ENCODE peak calls at places on chromosomes 12 and 14, in five cellular contexts. E is H1, J is HepG2, Q is GM12878, N is WTC11. L is an unnamed sample.

GRCh38 chr14:96264850-96265249 is 8.8 kb downstream of the BDKRB1 start:
- DNase-seq in J (no peak), Q (no peak), N (peak; percentile 30), E (no peak), L (no peak)

GRCh38 chr12:3243376-3244084 is 166.4 kb downstream of the TSPAN9 start:
- DNase-seq in E (no peak), Q (no peak), J (no peak), N (no peak), L (no peak)

GRCh38 chr14:105843444-105844046 is 317.2 kb downstream of the TMEM121 start:
- DNase-seq in Q (no peak), N (no peak), E (no peak), J (no peak), L (no peak)

GRCh38 chr14:70856851-70857498 is 47.7 kb upstream of the MAP3K9 start:
- DNase-seq in E (no peak), Q (no peak), N (no peak), J (no peak), L (no peak)

GRCh38 chr14:67729072-67729561 is 27.4 kb downstream of the RDH12 start:
- DNase-seq in J (peak; percentile 28), E (peak; percentile 51), N (peak; percentile 79), Q (no peak), L (no peak)

GRCh38 chr14:74035556-74035955 is 16.4 kb downstream of the BBOF1 start:
- DNase-seq in Q (no peak), N (no peak), J (no peak), E (no peak), L (no peak)

GRCh38 chr14:88535149-88535548 is 19.7 kb downstream of the PTPN21 start:
- DNase-seq in E (no peak), N (no peak), Q (no peak), J (peak; percentile 75), L (peak; percentile 9)

GRCh38 chr12:131105736-131106356 is 152.1 kb downstream of the ADGRD1 start:
- DNase-seq in Q (no peak), E (no peak), J (no peak), N (peak; percentile 4), L (no peak)

GRCh38 chr12:9700606-9700956 is 31.1 kb downstream of the CLEC2D start:
- DNase-seq in E (no peak), J (no peak), N (no peak), Q (no peak), L (no peak)

GRCh38 chr14:55438066-55438683 is 2.2 kb downstream of the TBPL2 start:
- DNase-seq in N (no peak), Q (no peak), J (peak; percentile 55), E (no peak), L (peak; percentile 31)

GRCh38 chr12:69661386-69661785 is 37.7 kb downstream of the BEST3 start:
- DNase-seq in N (no peak), J (no peak), E (no peak), Q (no peak), L (no peak)

GRCh38 chr12:28563286-28563685 is 373.0 kb downstream of the CCDC91 start:
- DNase-seq in E (no peak), N (no peak), J (no peak), Q (no peak), L (no peak)

GRCh38 chr14:71908141-71908540 is 24.1 kb upstream of the RGS6 start:
- DNase-seq in J (no peak), Q (no peak), N (no peak), E (no peak), L (no peak)

GRCh38 chr14:68426661-68427549 is 366.0 kb downstream of the ZFP36L1 start:
- DNase-seq in N (no peak), J (no peak), E (no peak), Q (no peak), L (no peak)

GRCh38 chr12:127770123-127770522 is 496.8 kb upstream of the TMEM132C start:
- DNase-seq in E (no peak), N (no peak), Q (no peak), J (no peak), L (no peak)

GRCh38 chr12:131963381-131963780 is 13.6 kb downstream of the EP400 start:
- DNase-seq in Q (no peak), E (no peak), J (no peak), N (no peak), L (no peak)

GRCh38 chr14:63269561-63270225 is 49.0 kb downstream of the GPHB5 start:
- DNase-seq in J (no peak), E (no peak), N (no peak), Q (no peak), L (no peak)
- TF ChIP-seq ATF2 in J (no peak), E (no peak), N (no peak), Q (no peak), L (no peak)

GRCh38 chr12:56103066-56103711 is 1.2 kb upstream of the PA2G4 start:
- DNase-seq in E (no peak), Q (no peak), J (no peak), N (no peak), L (peak; percentile 6)

GRCh38 chr12:56104109-56104814 is at the start of gene PA2G4:
- DNase-seq in J (peak; percentile 97), Q (peak; percentile 97), E (peak; percentile 99), N (peak; percentile 98), L (peak; percentile 90)

GRCh38 chr12:56105503-56105902 is 1.1 kb downstream of the PA2G4 start:
- DNase-seq in N (no peak), E (no peak), J (no peak), Q (no peak), L (no peak)

GRCh38 chr12:56103823-56104108 is 593 bp upstream of the PA2G4 start:
- DNase-seq in Q (no peak), E (no peak), N (no peak), J (peak; percentile 24), L (no peak)

DNA sequence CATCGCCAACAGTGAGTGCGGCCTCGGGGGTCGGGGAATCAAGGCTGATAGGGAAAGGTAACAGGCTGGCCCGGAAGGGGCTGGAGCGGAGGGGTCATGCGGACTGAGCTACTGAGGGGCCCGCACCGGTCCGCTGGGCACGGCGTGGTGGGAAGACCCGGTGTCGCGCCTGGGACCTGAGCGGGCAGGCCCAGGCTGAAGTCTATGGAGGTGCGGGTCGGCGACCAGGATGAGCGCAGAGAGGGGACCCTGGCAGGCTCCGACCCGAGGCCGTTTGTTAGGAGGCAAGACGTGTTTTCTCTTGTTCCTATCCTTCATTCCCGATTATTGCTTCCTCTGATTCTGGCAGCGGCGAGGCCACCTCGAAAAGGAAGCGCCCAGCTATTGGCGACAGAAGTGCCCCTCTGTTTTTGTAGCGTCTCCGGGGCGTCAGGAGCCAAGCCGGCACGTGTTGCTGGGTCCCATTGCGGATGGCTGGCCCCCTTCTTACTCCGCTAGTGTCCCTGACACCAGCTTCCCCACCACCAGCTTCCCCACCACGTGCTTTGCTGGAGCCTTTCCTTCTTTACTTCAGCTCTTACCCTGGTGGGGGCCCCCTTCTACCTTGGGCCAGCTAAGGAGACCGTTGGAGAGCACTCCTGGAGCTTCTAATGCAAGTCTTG is 587 bp downstream of the PA2G4 start:
- DNase-seq in J (no peak), N (peak; percentile 26), Q (no peak), E (no peak), L (peak; percentile 72)
- TF ChIP-seq ATF2 in J (no peak), N (no peak), Q (no peak), E (no peak), L (no peak)

DNA sequence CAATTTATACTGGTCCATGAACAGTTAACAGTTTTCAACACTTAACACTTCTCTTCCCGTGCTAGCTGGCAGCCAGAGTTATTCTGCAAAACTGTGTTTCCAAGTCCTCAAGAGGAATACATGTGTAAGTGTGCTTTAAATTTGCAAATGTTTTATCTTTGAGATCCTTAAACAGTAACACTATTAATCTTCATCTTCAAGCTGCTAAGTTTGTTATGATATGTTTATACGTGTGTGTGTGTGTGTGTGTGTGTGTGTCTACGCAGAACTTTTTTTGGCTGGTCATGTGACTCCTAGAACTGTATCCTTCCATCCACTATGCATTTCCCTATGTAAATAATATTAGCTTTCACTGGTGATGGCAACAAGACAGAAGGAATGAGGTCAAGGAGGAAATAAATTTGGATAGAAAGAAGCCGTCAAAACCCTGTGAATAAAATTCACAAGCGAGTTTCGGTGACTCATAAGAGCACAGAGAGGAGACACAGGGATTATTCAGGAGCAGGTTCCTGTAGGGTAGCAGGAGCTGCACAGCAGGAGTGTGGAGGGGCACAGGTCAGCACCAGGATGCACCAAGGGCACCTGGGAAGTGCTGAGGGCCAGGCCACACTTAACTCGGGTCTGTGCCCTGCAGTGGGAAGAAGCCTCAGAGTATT is 105.8 kb upstream of the ETV6 start:
- DNase-seq in E (no peak), J (no peak), N (no peak), Q (no peak), L (no peak)
- TF ChIP-seq ATF2 in E (no peak), J (no peak), N (no peak), Q (no peak), L (no peak)

GRCh38 chr14:47273939-47274338 is 401.5 kb downstream of the MDGA2 start:
- DNase-seq in J (no peak), N (no peak), Q (no peak), E (no peak), L (no peak)

GRCh38 chr14:47277703-47278102 is 397.7 kb downstream of the MDGA2 start:
- DNase-seq in N (no peak), J (no peak), Q (no peak), E (no peak), L (no peak)

GRCh38 chr14:47278233-47278842 is 397.1 kb downstream of the MDGA2 start:
- DNase-seq in E (peak; percentile 54), J (peak; percentile 11), Q (no peak), N (peak; percentile 72), L (peak; percentile 14)

GRCh38 chr14:47276931-47277330 is 398.5 kb downstream of the MDGA2 start:
- DNase-seq in E (no peak), Q (no peak), J (no peak), N (no peak), L (no peak)
- TF ChIP-seq ATF2 in E (no peak), Q (no peak), J (no peak), N (no peak), L (no peak)

GRCh38 chr12:111430418-111431353 is 25.0 kb downstream of the SH2B3 start:
- DNase-seq in N (no peak), J (no peak), Q (no peak), E (no peak), L (no peak)
- TF ChIP-seq ATF2 in N (no peak), J (no peak), Q (no peak), E (no peak), L (no peak)

GRCh38 chr12:109760031-109760929 is 46.7 kb downstream of the FAM222A start:
- DNase-seq in E (no peak), Q (no peak), N (peak; percentile 6), J (peak; percentile 65), L (no peak)
- TF ChIP-seq ATF2 in E (no peak), Q (no peak), N (no peak), J (no peak), L (no peak)

GRCh38 chr12:106248849-106249371 is 1.1 kb upstream of the CKAP4 start:
- DNase-seq in E (no peak), Q (no peak), N (no peak), J (no peak), L (no peak)
- TF ChIP-seq ATF2 in E (no peak), Q (no peak), N (no peak), J (no peak), L (no peak)

GRCh38 chr12:20314325-20314724 is 54.0 kb upstream of the PDE3A start:
- DNase-seq in N (no peak), Q (no peak), E (no peak), J (no peak), L (no peak)
- TF ChIP-seq ATF2 in N (no peak), Q (no peak), E (no peak), J (no peak), L (no peak)

GRCh38 chr12:56219840-56220239 is 1.9 kb downstream of the RNF41 start:
- DNase-seq in N (no peak), E (no peak), Q (no peak), J (no peak), L (no peak)
- TF ChIP-seq ATF2 in N (no peak), E (no peak), Q (no peak), J (no peak), L (no peak)

GRCh38 chr14:99745307-99745951 is 47.8 kb upstream of the EML1 start:
- DNase-seq in J (no peak), E (no peak), Q (no peak), N (no peak), L (no peak)
- TF ChIP-seq ATF2 in J (no peak), E (no peak), Q (no peak), N (no peak), L (no peak)

L was measured in K562.